ENCODE peak calls at places on chromosomes 16 and 17, in four cellular contexts. One of them, this sample, is unnamed.

GRCh38 chr17:82889496-82890338 is 49.9 kb upstream of the ZNF750 start:
- DNase-seq in colonic mucosa: peak
- DNase-seq in WERI-Rb-1: no peak
- DNase-seq in astrocyte of the cerebellum: no peak
- DNase-seq in this sample: peak

GRCh38 chr17:29238133-29238850 is 8.4 kb upstream of the CRYBA1 start:
- DNase-seq in colonic mucosa: no peak
- DNase-seq in WERI-Rb-1: no peak
- DNase-seq in astrocyte of the cerebellum: no peak
- DNase-seq in this sample: no peak

GRCh38 chr16:85348921-85349334 is 236.7 kb upstream of the CIBAR2 start:
- DNase-seq in colonic mucosa: no peak
- DNase-seq in WERI-Rb-1: no peak
- DNase-seq in astrocyte of the cerebellum: no peak
- DNase-seq in this sample: no peak

GRCh38 chr17:47967607-47968252 is 3.2 kb upstream of the CDK5RAP3 start:
- DNase-seq in colonic mucosa: no peak
- DNase-seq in WERI-Rb-1: no peak
- DNase-seq in astrocyte of the cerebellum: peak
- DNase-seq in this sample: no peak

GRCh38 chr17:71677444-71677843 is 443.4 kb upstream of the SOX9 start:
- DNase-seq in colonic mucosa: no peak
- DNase-seq in WERI-Rb-1: no peak
- DNase-seq in astrocyte of the cerebellum: no peak
- DNase-seq in this sample: no peak

GRCh38 chr17:41511130-41511529 is 5.7 kb upstream of the KRT13 start:
- DNase-seq in colonic mucosa: peak
- DNase-seq in WERI-Rb-1: peak
- DNase-seq in astrocyte of the cerebellum: no peak
- DNase-seq in this sample: peak

GRCh38 chr17:60391419-60392041 is 403 bp downstream of the USP32 start:
- DNase-seq in colonic mucosa: no peak
- DNase-seq in WERI-Rb-1: no peak
- DNase-seq in astrocyte of the cerebellum: no peak
- DNase-seq in this sample: peak

GRCh38 chr17:68197997-68198930 is 49.6 kb upstream of the AMZ2 start:
- DNase-seq in colonic mucosa: no peak
- DNase-seq in WERI-Rb-1: no peak
- DNase-seq in astrocyte of the cerebellum: no peak
- DNase-seq in this sample: peak

GRCh38 chr17:57672205-57672632 is 72.9 kb downstream of the CCDC182 start:
- DNase-seq in colonic mucosa: peak
- DNase-seq in WERI-Rb-1: peak
- DNase-seq in astrocyte of the cerebellum: peak
- DNase-seq in this sample: peak

GRCh38 chr16:89845417-89845816 is 17.1 kb downstream of the SPIRE2 start:
- DNase-seq in colonic mucosa: no peak
- DNase-seq in WERI-Rb-1: no peak
- DNase-seq in astrocyte of the cerebellum: no peak
- DNase-seq in this sample: peak

GRCh38 chr16:6375471-6376075 is 957.1 kb upstream of the RBFOX1 start:
- DNase-seq in colonic mucosa: no peak
- DNase-seq in WERI-Rb-1: no peak
- DNase-seq in astrocyte of the cerebellum: peak
- DNase-seq in this sample: peak

GRCh38 chr16:88719267-88719932 is 13.1 kb downstream of the CTU2 start:
- DNase-seq in colonic mucosa: no peak
- DNase-seq in WERI-Rb-1: no peak
- DNase-seq in astrocyte of the cerebellum: no peak
- DNase-seq in this sample: no peak

GRCh38 chr17:37430051-37430591 is 23.4 kb downstream of the TADA2A start:
- DNase-seq in colonic mucosa: no peak
- DNase-seq in WERI-Rb-1: no peak
- DNase-seq in astrocyte of the cerebellum: no peak
- DNase-seq in this sample: no peak

GRCh38 chr17:50471009-50471905 is 2.6 kb upstream of the CHAD start:
- DNase-seq in colonic mucosa: peak
- DNase-seq in WERI-Rb-1: no peak
- DNase-seq in astrocyte of the cerebellum: no peak
- DNase-seq in this sample: peak

GRCh38 chr16:56384074-56384721 is 41.1 kb downstream of the AMFR start:
- DNase-seq in colonic mucosa: no peak
- DNase-seq in WERI-Rb-1: no peak
- DNase-seq in astrocyte of the cerebellum: no peak
- DNase-seq in this sample: no peak

GRCh38 chr17:50556803-50557202 is 3.7 kb upstream of the CACNA1G start:
- DNase-seq in colonic mucosa: no peak
- DNase-seq in WERI-Rb-1: peak
- DNase-seq in astrocyte of the cerebellum: no peak
- DNase-seq in this sample: no peak

GRCh38 chr17:31688704-31689103 is 170.3 kb downstream of the COPRS start:
- DNase-seq in colonic mucosa: no peak
- DNase-seq in WERI-Rb-1: no peak
- DNase-seq in astrocyte of the cerebellum: no peak
- DNase-seq in this sample: no peak

DNA sequence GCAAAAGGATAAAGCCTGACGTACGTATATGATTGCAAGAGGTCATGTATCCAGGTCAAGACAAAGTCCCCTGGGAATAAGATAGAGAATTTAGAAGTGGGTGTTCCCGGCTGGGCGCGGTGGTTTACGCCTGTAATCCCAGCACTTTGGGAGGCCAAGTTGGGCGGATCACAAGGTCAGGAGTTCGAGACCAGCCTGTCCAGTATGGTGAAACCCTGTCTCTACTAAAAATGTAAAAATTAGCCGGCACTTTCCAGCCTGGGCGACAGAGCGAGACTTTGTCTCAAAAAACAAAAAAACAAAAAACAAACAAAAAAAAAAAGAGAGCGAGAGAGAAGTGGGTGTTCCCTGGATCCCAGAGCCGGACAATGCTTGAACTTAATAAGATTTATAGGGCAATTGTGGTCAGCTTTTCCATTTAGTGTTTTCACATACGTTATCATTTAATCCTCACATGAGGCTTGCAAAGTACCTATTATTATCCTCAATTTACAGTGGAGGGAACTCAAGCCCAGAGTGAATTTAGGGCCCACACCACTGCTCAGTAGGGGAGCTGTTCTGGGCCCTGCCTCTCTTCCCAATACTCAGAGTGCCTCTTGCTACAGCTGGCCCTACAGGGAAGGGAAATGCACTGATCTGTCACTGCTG is 481 bp upstream of the GLTPD2 start:
- DNase-seq in colonic mucosa: no peak
- DNase-seq in WERI-Rb-1: no peak
- DNase-seq in astrocyte of the cerebellum: no peak
- DNase-seq in this sample: no peak
- H3K4me3 ChIP-seq in colonic mucosa: no peak
- H3K4me3 ChIP-seq in WERI-Rb-1: no peak
- H3K4me3 ChIP-seq in astrocyte of the cerebellum: peak
- H3K4me3 ChIP-seq in this sample: peak

GRCh38 chr17:537133-537532 is 177.5 kb downstream of the VPS53 start:
- DNase-seq in colonic mucosa: no peak
- DNase-seq in WERI-Rb-1: no peak
- DNase-seq in astrocyte of the cerebellum: no peak
- DNase-seq in this sample: no peak
- H3K4me3 ChIP-seq in colonic mucosa: no peak
- H3K4me3 ChIP-seq in WERI-Rb-1: no peak
- H3K4me3 ChIP-seq in astrocyte of the cerebellum: no peak
- H3K4me3 ChIP-seq in this sample: no peak

DNA sequence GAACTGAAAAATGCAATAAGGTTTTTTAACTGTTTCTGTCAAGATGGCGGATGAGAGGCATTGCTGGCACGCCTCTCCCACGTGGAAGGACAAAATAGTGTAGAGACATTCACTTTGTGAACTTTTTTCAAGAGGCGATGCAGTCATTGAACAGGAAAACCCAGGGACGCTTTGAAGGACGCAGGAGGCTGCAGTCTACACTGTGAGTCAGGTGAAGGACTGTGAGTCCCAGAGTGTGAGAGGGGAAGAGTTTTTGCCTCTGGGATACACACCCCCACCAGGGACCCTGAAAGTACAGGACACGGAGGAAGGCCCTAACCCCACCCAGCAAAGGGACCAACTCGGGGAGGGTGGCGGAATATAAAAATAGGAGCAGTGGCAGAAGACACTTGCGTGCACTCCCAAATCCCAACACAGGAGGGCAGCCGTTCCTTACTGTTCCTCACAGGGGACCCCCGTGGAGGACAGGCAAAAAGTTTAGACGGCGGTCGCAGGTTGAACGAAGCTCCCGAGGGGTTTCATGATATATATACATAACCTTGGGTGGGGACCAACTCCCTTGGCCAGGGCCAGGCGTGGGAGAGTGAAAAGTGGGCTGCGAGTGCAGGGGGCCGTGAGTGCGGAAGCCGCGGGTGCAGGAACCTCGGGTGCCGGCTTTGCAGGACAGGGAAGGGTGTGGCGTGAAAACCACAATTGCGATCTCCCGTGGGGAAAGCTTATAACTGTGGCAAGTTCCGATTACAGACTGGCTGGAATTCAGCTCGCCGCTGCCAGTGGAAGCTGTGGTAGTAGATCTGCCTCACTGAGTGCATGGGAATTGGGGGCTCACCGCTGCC is 82.0 kb upstream of the ALOX12 start:
- DNase-seq in colonic mucosa: peak
- DNase-seq in WERI-Rb-1: peak
- DNase-seq in astrocyte of the cerebellum: peak
- DNase-seq in this sample: peak
- H3K4me3 ChIP-seq in colonic mucosa: peak
- H3K4me3 ChIP-seq in WERI-Rb-1: no peak
- H3K4me3 ChIP-seq in astrocyte of the cerebellum: no peak
- H3K4me3 ChIP-seq in this sample: no peak

DNA sequence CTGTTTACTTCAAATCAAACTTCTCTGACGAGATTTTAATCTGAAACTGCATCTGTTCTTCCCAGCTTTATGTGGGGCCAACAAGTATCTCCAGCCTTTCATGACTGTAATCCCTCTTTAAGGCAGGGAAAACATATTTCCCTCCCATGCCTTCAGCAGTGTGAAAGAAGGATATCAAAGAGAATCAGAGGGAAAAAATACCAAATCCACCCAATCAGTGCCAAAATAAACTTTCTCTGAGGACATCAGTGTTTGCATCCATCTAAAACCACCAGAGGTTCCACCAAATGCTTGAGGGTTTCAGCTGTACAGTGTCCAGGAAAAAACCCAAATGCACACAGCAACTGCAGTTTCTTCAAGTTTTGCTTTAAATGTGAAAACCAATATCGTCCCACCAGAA is 14.5 kb downstream of the CMTM3 start:
- DNase-seq in colonic mucosa: no peak
- DNase-seq in WERI-Rb-1: no peak
- DNase-seq in astrocyte of the cerebellum: peak
- DNase-seq in this sample: no peak
- H3K4me3 ChIP-seq in colonic mucosa: no peak
- H3K4me3 ChIP-seq in WERI-Rb-1: no peak
- H3K4me3 ChIP-seq in astrocyte of the cerebellum: no peak
- H3K4me3 ChIP-seq in this sample: no peak

GRCh38 chr17:16440814-16441629 is 25.7 kb downstream of the TRPV2 start:
- DNase-seq in colonic mucosa: no peak
- DNase-seq in WERI-Rb-1: no peak
- DNase-seq in astrocyte of the cerebellum: no peak
- DNase-seq in this sample: no peak
- H3K4me3 ChIP-seq in colonic mucosa: peak
- H3K4me3 ChIP-seq in WERI-Rb-1: no peak
- H3K4me3 ChIP-seq in astrocyte of the cerebellum: peak
- H3K4me3 ChIP-seq in this sample: no peak

GRCh38 chr17:78748048-78748729 is 33.9 kb downstream of the CYTH1 start:
- DNase-seq in colonic mucosa: no peak
- DNase-seq in WERI-Rb-1: no peak
- DNase-seq in astrocyte of the cerebellum: no peak
- DNase-seq in this sample: no peak

GRCh38 chr17:78747479-78747878 is 34.6 kb downstream of the CYTH1 start:
- DNase-seq in colonic mucosa: no peak
- DNase-seq in WERI-Rb-1: no peak
- DNase-seq in astrocyte of the cerebellum: no peak
- DNase-seq in this sample: no peak

GRCh38 chr17:78745407-78746088 is 36.5 kb downstream of the CYTH1 start:
- DNase-seq in colonic mucosa: no peak
- DNase-seq in WERI-Rb-1: no peak
- DNase-seq in astrocyte of the cerebellum: no peak
- DNase-seq in this sample: no peak

GRCh38 chr17:78746949-78747269 is 35.2 kb downstream of the CYTH1 start:
- DNase-seq in colonic mucosa: no peak
- DNase-seq in WERI-Rb-1: no peak
- DNase-seq in astrocyte of the cerebellum: no peak
- DNase-seq in this sample: no peak

GRCh38 chr17:78746263-78746948 is 35.7 kb downstream of the CYTH1 start:
- DNase-seq in colonic mucosa: no peak
- DNase-seq in WERI-Rb-1: no peak
- DNase-seq in astrocyte of the cerebellum: no peak
- DNase-seq in this sample: no peak
- H3K4me3 ChIP-seq in colonic mucosa: no peak
- H3K4me3 ChIP-seq in WERI-Rb-1: no peak
- H3K4me3 ChIP-seq in astrocyte of the cerebellum: no peak
- H3K4me3 ChIP-seq in this sample: no peak

DNA sequence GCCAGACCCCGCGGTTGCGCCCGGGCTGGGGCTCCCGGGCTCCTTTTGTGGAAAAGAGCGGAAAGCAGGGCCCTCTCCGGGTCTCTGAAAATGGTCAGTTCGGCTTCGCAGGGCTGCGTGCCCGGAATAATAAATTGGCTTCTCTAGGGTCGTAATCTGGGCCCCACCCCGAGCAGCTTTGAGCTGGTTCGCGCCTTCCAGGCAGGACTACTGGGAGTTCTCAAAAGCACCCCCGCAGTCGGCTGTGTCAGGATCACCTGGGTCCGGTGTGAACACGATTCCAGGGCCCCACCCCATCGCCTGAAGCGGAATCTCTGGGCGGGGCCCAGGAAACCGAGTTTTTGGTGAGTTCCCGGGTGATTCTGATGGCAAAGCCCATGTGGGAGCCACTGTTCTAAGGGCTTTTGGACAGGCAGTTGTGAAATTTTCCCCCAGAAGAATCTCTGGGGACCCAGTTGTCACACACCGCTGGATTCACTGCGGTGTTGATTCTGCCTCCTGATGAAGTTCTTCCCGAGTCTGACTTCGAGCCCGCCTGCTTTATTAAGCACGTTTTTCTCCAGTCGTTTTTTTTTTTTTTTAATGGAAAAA is 77.0 kb downstream of the MRC2 start:
- DNase-seq in colonic mucosa: peak
- DNase-seq in WERI-Rb-1: peak
- DNase-seq in astrocyte of the cerebellum: no peak
- DNase-seq in this sample: peak
- H3K4me3 ChIP-seq in colonic mucosa: peak
- H3K4me3 ChIP-seq in WERI-Rb-1: peak
- H3K4me3 ChIP-seq in astrocyte of the cerebellum: peak
- H3K4me3 ChIP-seq in this sample: peak

GRCh38 chr16:81003610-81004460 is 2.9 kb downstream of the CMC2 start:
- DNase-seq in colonic mucosa: no peak
- DNase-seq in WERI-Rb-1: no peak
- DNase-seq in astrocyte of the cerebellum: no peak
- DNase-seq in this sample: no peak
- H3K4me3 ChIP-seq in colonic mucosa: peak
- H3K4me3 ChIP-seq in WERI-Rb-1: no peak
- H3K4me3 ChIP-seq in astrocyte of the cerebellum: no peak
- H3K4me3 ChIP-seq in this sample: no peak